ENCODE peak calls at places on chromosomes 16 and 17, in seven cellular contexts. Y, G, E, I, C, O and P are unnamed samples.

GRCh38 chr16:16096858-16097213 is 126.5 kb downstream of the ABCC6 start:
- DNase-seq in Y (no peak), I (no peak), C (no peak), E (no peak), O (no peak), G (no peak), P (no peak)

GRCh38 chr17:39225974-39226683 is 384 bp upstream of the STAC2 start:
- DNase-seq in O (no peak), C (no peak), I (peak), Y (peak), G (no peak), E (peak), P (no peak)

GRCh38 chr16:19524866-19525723 is 1.4 kb downstream of the CCP110 start:
- DNase-seq in I (peak), G (no peak), E (no peak), C (no peak), Y (no peak), O (no peak), P (no peak)

GRCh38 chr17:32277284-32277683 is 11.7 kb downstream of the RHBDL3 start:
- DNase-seq in C (no peak), O (peak), G (no peak), Y (no peak), E (no peak), I (peak), P (no peak)

GRCh38 chr16:67884684-67885083 is at the start of gene NRN1L:
- DNase-seq in I (peak), G (no peak), O (peak), Y (no peak), C (peak), E (peak), P (peak)

GRCh38 chr17:2053380-2054261 is 1.3 kb upstream of the HIC1 start:
- DNase-seq in G (peak), I (peak), O (peak), Y (peak), C (peak), E (peak), P (no peak)

GRCh38 chr17:19833914-19834313 is 33.8 kb downstream of the ULK2 start:
- DNase-seq in I (no peak), Y (no peak), O (no peak), E (no peak), C (no peak), G (no peak), P (peak)

GRCh38 chr16:58636474-58636873 is 6.8 kb upstream of the CNOT1 start:
- DNase-seq in I (no peak), G (no peak), O (no peak), E (no peak), Y (no peak), C (no peak), P (no peak)

GRCh38 chr17:4186244-4186920 is 43.4 kb downstream of the CYB5D2 start:
- DNase-seq in G (no peak), E (no peak), I (no peak), Y (no peak), C (no peak), O (no peak), P (no peak)

GRCh38 chr17:4195306-4195705 is 52.3 kb downstream of the CYB5D2 start:
- DNase-seq in O (no peak), Y (no peak), I (peak), E (no peak), G (no peak), C (no peak), P (no peak)

GRCh38 chr17:6170349-6170748 is 100.2 kb downstream of the WSCD1 start:
- DNase-seq in G (no peak), Y (no peak), O (no peak), I (no peak), E (peak), C (no peak), P (no peak)

GRCh38 chr17:81867123-81867951 is 3.8 kb downstream of the ARHGDIA start:
- DNase-seq in G (no peak), Y (no peak), I (peak), E (peak), O (peak), C (peak), P (peak)

GRCh38 chr16:10669791-10670190 is 24.9 kb downstream of the TEKT5 start:
- DNase-seq in G (no peak), E (no peak), O (no peak), C (no peak), I (no peak), Y (no peak), P (no peak)

GRCh38 chr17:69335018-69335417 is 8.1 kb upstream of the ABCA5 start:
- DNase-seq in I (peak), G (no peak), Y (no peak), O (peak), E (no peak), C (no peak), P (peak)

GRCh38 chr17:33302394-33302793 is 9.3 kb upstream of the ASIC2 start:
- DNase-seq in Y (no peak), I (no peak), C (no peak), E (no peak), G (no peak), O (no peak), P (peak)

GRCh38 chr16:290681-291405 is 7.9 kb downstream of the PDIA2 start:
- DNase-seq in O (no peak), Y (no peak), I (no peak), E (no peak), C (no peak), G (no peak), P (no peak)

GRCh38 chr17:31788956-31789355 is 70.1 kb downstream of the COPRS start:
- DNase-seq in C (no peak), I (peak), E (no peak), O (peak), G (no peak), Y (no peak), P (no peak)

GRCh38 chr17:38706625-38707298 is 1.7 kb downstream of the MLLT6 start:
- DNase-seq in I (no peak), G (no peak), C (no peak), E (no peak), Y (no peak), O (no peak), P (no peak)

GRCh38 chr16:71762186-71762585 is 37.7 kb upstream of the PHLPP2 start:
- DNase-seq in I (peak), O (peak), G (no peak), C (no peak), Y (no peak), E (no peak), P (peak)